ENCODE peak calls at places on chromosome 6, in six cellular contexts. H, A, F, L, U and N are unnamed samples.

GRCh38 chr6:52672422-52673025 is 1.6 kb downstream of the TMEM14A start:
- DNase-seq in H (no peak), A (peak), F (no peak), L (no peak), U (no peak), N (no peak)

GRCh38 chr6:31776961-31777666 is at the start of gene VWA7:
- DNase-seq in H (peak), A (peak), F (peak), L (peak), U (no peak), N (no peak)

GRCh38 chr6:7169296-7169721 is 61.5 kb downstream of the RREB1 start:
- DNase-seq in H (no peak), A (peak), F (peak), L (no peak), U (peak), N (no peak)

GRCh38 chr6:140180306-140180705 is 805.9 kb upstream of the CITED2 start:
- DNase-seq in H (no peak), A (no peak), F (no peak), L (no peak), U (no peak), N (no peak)

GRCh38 chr6:22499815-22500214 is 69.6 kb upstream of the HDGFL1 start:
- DNase-seq in H (no peak), A (no peak), F (no peak), L (no peak), U (no peak), N (no peak)

GRCh38 chr6:168626046-168626445 is 185.1 kb downstream of the SMOC2 start:
- DNase-seq in H (no peak), A (no peak), F (no peak), L (no peak), U (peak), N (peak)

GRCh38 chr6:6678185-6678671 is 89.7 kb downstream of the LY86 start:
- DNase-seq in H (no peak), A (peak), F (no peak), L (no peak), U (no peak), N (no peak)

GRCh38 chr6:43124481-43124880 is 46.6 kb upstream of the SRF start:
- DNase-seq in H (no peak), A (no peak), F (no peak), L (no peak), U (no peak), N (peak)